ENCODE peak calls at places on chromosomes 4 and X, in nine cellular contexts. I is Calu3; B is frontal cortex; R is stimulated activated naive CD8-positive, alpha-beta T cell treated with anti-CD3 and anti-CD28 coated beads, Interleukin-15, Interleukin-2, amounts not matched to agents 100 U/mL and 50 U/mL, for 24 hours; V is HS-5; D is activated CD8-positive, alpha-beta memory T cell treated with anti-CD3 and anti-CD28 coated beads for 48 hours; F is germinal center; X is HEK293T; H is CD8-positive, alpha-beta T cell. T is an unnamed sample.

GRCh38 chrX:11151799-11152591 is 40.9 kb downstream of the HCCS start:
- DNase-seq in V (no peak), B (no peak), H (no peak), D (no peak), I (no peak), R (no peak), X (no peak), F (no peak), T (peak)

GRCh38 chr4:11585506-11585905 is 156.8 kb upstream of the HS3ST1 start:
- DNase-seq in H (no peak), V (no peak), F (no peak), B (peak), I (peak), X (no peak), R (no peak), D (no peak), T (peak)

GRCh38 chrX:125953769-125954168 is 212.3 kb downstream of the DCAF12L2 start:
- DNase-seq in F (no peak), X (no peak), D (no peak), V (peak), H (no peak), B (no peak), I (no peak), R (no peak), T (no peak)

GRCh38 chrX:114097866-114098265 is 486.0 kb upstream of the HTR2C start:
- DNase-seq in R (no peak), D (no peak), H (no peak), V (no peak), F (no peak), I (no peak), B (no peak), X (no peak), T (no peak)

GRCh38 chrX:115018040-115018647 is 728 bp upstream of the IL13RA2 start:
- DNase-seq in X (no peak), I (peak), V (no peak), F (no peak), H (no peak), R (no peak), D (no peak), B (no peak), T (no peak)

GRCh38 chr4:73315091-73315490 is 56.5 kb upstream of the ANKRD17 start:
- DNase-seq in R (no peak), D (no peak), F (no peak), X (no peak), H (no peak), V (peak), I (no peak), B (no peak), T (no peak)

GRCh38 chr4:16110906-16111305 is 27.1 kb upstream of the PROM1 start:
- DNase-seq in D (no peak), X (no peak), V (no peak), H (no peak), B (no peak), R (no peak), I (no peak), F (no peak), T (no peak)

GRCh38 chr4:7738458-7739076 is 201.1 kb downstream of the AFAP1 start:
- DNase-seq in D (no peak), B (no peak), I (no peak), X (no peak), V (no peak), H (no peak), F (no peak), R (no peak), T (no peak)

GRCh38 chrX:147875866-147876596 is 35.7 kb upstream of the FMR1 start:
- DNase-seq in V (no peak), X (no peak), H (no peak), R (no peak), B (no peak), I (no peak), F (no peak), D (no peak), T (no peak)

GRCh38 chrX:110394653-110395052 is 36.0 kb downstream of the RTL9 start:
- DNase-seq in I (no peak), F (no peak), B (no peak), X (no peak), R (no peak), D (no peak), V (no peak), H (no peak), T (no peak)

GRCh38 chrX:51825432-51825831 is 68.0 kb upstream of the MAGED1 start:
- DNase-seq in B (no peak), F (no peak), V (no peak), R (no peak), I (no peak), H (no peak), D (no peak), X (no peak), T (no peak)

GRCh38 chrX:78331708-78332107 is 4.3 kb upstream of the CYSLTR1 start:
- DNase-seq in V (no peak), F (no peak), I (no peak), B (no peak), X (no peak), R (no peak), D (no peak), H (no peak), T (no peak)

GRCh38 chr4:137956256-137956655 is 285.9 kb downstream of the SLC7A11 start:
- DNase-seq in X (no peak), H (no peak), R (no peak), F (no peak), V (no peak), B (no peak), I (no peak), D (no peak), T (no peak)

GRCh38 chr4:138175337-138175794 is 66.8 kb downstream of the SLC7A11 start:
- DNase-seq in X (no peak), H (no peak), V (no peak), R (no peak), I (no peak), D (no peak), F (no peak), B (no peak), T (peak)

GRCh38 chr4:4763815-4764202 is 95.7 kb upstream of the MSX1 start:
- DNase-seq in D (no peak), R (no peak), V (no peak), X (no peak), B (no peak), I (no peak), H (no peak), F (no peak), T (no peak)

GRCh38 chrX:46884799-46885198 is 27.4 kb upstream of the JADE3 start:
- DNase-seq in D (no peak), H (no peak), I (no peak), F (no peak), V (no peak), B (no peak), X (no peak), R (no peak), T (no peak)

GRCh38 chr4:163395055-163395454 is 51.4 kb downstream of the NPY5R start:
- DNase-seq in H (no peak), B (no peak), R (no peak), I (no peak), X (no peak), D (no peak), V (peak), F (no peak), T (no peak)

GRCh38 chr4:101200561-101200960 is 146.8 kb downstream of the PPP3CA start:
- DNase-seq in D (no peak), F (no peak), V (peak), I (peak), X (no peak), B (peak), H (no peak), R (no peak), T (no peak)

GRCh38 chr4:33160126-33160525 is 2440.0 kb downstream of the PCDH7 start:
- DNase-seq in V (peak), I (no peak), D (no peak), X (peak), B (no peak), R (no peak), F (no peak), H (no peak), T (peak)

GRCh38 chr4:147768113-147768512 is 36.2 kb downstream of the ARHGAP10 start:
- DNase-seq in V (peak), H (no peak), F (no peak), R (no peak), D (no peak), X (peak), I (no peak), B (no peak), T (no peak)

GRCh38 chr4:125229596-125230058 is 85.1 kb upstream of the FAT4 start:
- DNase-seq in I (no peak), D (no peak), H (no peak), R (no peak), F (no peak), V (no peak), B (no peak), X (no peak), T (no peak)

GRCh38 chr4:22062676-22063075 is 114.1 kb upstream of the KCNIP4 start:
- DNase-seq in X (no peak), V (no peak), R (no peak), H (no peak), F (no peak), D (no peak), B (no peak), I (no peak), T (no peak)

T was measured in NCI-H2081.